ENCODE peak calls at places on chromosome 19, in seven cellular contexts. One of them, this sample, is unnamed.
A peak's percentile ranks its signal among the peaks of the same experiment; 100 is the strongest.

GRCh38 chr19:41702208-41702651 is 6.2 kb upstream of the CEACAM5 start:
- DNase-seq in neural crest cell: no peak
- DNase-seq in NCI-H1092: no peak
- DNase-seq in T-helper 17 cell: no peak
- DNase-seq in H9: no peak
- DNase-seq in EL: peak; percentile 86
- DNase-seq in stimulated activated CD4-positive, alpha-beta T cell treated with anti-CD3 and anti-CD28 coated beads, Interleukin-15, amount 100 ng/mL, for 24 hours: no peak
- DNase-seq in this sample: no peak

GRCh38 chr19:51703655-51704515 is 10.8 kb downstream of the SPACA6 start:
- DNase-seq in NCI-H1092: peak; percentile 60
- DNase-seq in EL: peak; percentile 90
- DNase-seq in H9: peak; percentile 96
- DNase-seq in neural crest cell: peak; percentile 93
- DNase-seq in T-helper 17 cell: peak; percentile 95
- DNase-seq in stimulated activated CD4-positive, alpha-beta T cell treated with anti-CD3 and anti-CD28 coated beads, Interleukin-15, amount 100 ng/mL, for 24 hours: peak; percentile 98
- DNase-seq in this sample: no peak

GRCh38 chr19:40265055-40265762 is 19.9 kb downstream of the AKT2 start:
- DNase-seq in stimulated activated CD4-positive, alpha-beta T cell treated with anti-CD3 and anti-CD28 coated beads, Interleukin-15, amount 100 ng/mL, for 24 hours: no peak
- DNase-seq in T-helper 17 cell: no peak
- DNase-seq in NCI-H1092: no peak
- DNase-seq in H9: no peak
- DNase-seq in neural crest cell: no peak
- DNase-seq in EL: no peak
- DNase-seq in this sample: no peak

GRCh38 chr19:1259873-1260748 is 9.0 kb upstream of the CIRBP start:
- DNase-seq in T-helper 17 cell: peak; percentile 50
- DNase-seq in H9: no peak
- DNase-seq in stimulated activated CD4-positive, alpha-beta T cell treated with anti-CD3 and anti-CD28 coated beads, Interleukin-15, amount 100 ng/mL, for 24 hours: peak; percentile 66
- DNase-seq in NCI-H1092: no peak
- DNase-seq in EL: no peak
- DNase-seq in neural crest cell: no peak
- DNase-seq in this sample: no peak

GRCh38 chr19:46022431-46023310 is at the start of gene PGLYRP1:
- DNase-seq in NCI-H1092: no peak
- DNase-seq in stimulated activated CD4-positive, alpha-beta T cell treated with anti-CD3 and anti-CD28 coated beads, Interleukin-15, amount 100 ng/mL, for 24 hours: no peak
- DNase-seq in T-helper 17 cell: no peak
- DNase-seq in EL: no peak
- DNase-seq in H9: peak; percentile 56
- DNase-seq in neural crest cell: no peak
- DNase-seq in this sample: no peak

GRCh38 chr19:41565384-41565730 is 10.6 kb upstream of the CEACAM21 start:
- DNase-seq in NCI-H1092: no peak
- DNase-seq in EL: no peak
- DNase-seq in H9: no peak
- DNase-seq in T-helper 17 cell: no peak
- DNase-seq in neural crest cell: no peak
- DNase-seq in stimulated activated CD4-positive, alpha-beta T cell treated with anti-CD3 and anti-CD28 coated beads, Interleukin-15, amount 100 ng/mL, for 24 hours: no peak
- DNase-seq in this sample: no peak

GRCh38 chr19:1324792-1325567 is 39.3 kb downstream of the EFNA2 start:
- DNase-seq in stimulated activated CD4-positive, alpha-beta T cell treated with anti-CD3 and anti-CD28 coated beads, Interleukin-15, amount 100 ng/mL, for 24 hours: peak; percentile 54
- DNase-seq in EL: peak; percentile 78
- DNase-seq in H9: no peak
- DNase-seq in neural crest cell: no peak
- DNase-seq in NCI-H1092: peak; percentile 31
- DNase-seq in T-helper 17 cell: no peak
- DNase-seq in this sample: peak; percentile 68

GRCh38 chr19:33436360-33437345 is 63.1 kb downstream of the CEBPG start:
- DNase-seq in neural crest cell: no peak
- DNase-seq in T-helper 17 cell: no peak
- DNase-seq in H9: no peak
- DNase-seq in NCI-H1092: no peak
- DNase-seq in stimulated activated CD4-positive, alpha-beta T cell treated with anti-CD3 and anti-CD28 coated beads, Interleukin-15, amount 100 ng/mL, for 24 hours: no peak
- DNase-seq in EL: no peak
- DNase-seq in this sample: no peak

GRCh38 chr19:1616396-1616795 is 11.1 kb upstream of the UQCR11 start:
- DNase-seq in neural crest cell: no peak
- DNase-seq in H9: no peak
- DNase-seq in T-helper 17 cell: no peak
- DNase-seq in stimulated activated CD4-positive, alpha-beta T cell treated with anti-CD3 and anti-CD28 coated beads, Interleukin-15, amount 100 ng/mL, for 24 hours: no peak
- DNase-seq in EL: peak; percentile 60
- DNase-seq in NCI-H1092: no peak
- DNase-seq in this sample: no peak

GRCh38 chr19:3202346-3202745 is 16.6 kb downstream of the NCLN start:
- DNase-seq in EL: no peak
- DNase-seq in stimulated activated CD4-positive, alpha-beta T cell treated with anti-CD3 and anti-CD28 coated beads, Interleukin-15, amount 100 ng/mL, for 24 hours: no peak
- DNase-seq in H9: no peak
- DNase-seq in neural crest cell: no peak
- DNase-seq in T-helper 17 cell: no peak
- DNase-seq in NCI-H1092: no peak
- DNase-seq in this sample: no peak

GRCh38 chr19:38270587-38271167 is 6.3 kb downstream of the SPINT2 start:
- DNase-seq in stimulated activated CD4-positive, alpha-beta T cell treated with anti-CD3 and anti-CD28 coated beads, Interleukin-15, amount 100 ng/mL, for 24 hours: no peak
- DNase-seq in T-helper 17 cell: no peak
- DNase-seq in NCI-H1092: no peak
- DNase-seq in H9: no peak
- DNase-seq in neural crest cell: no peak
- DNase-seq in EL: peak; percentile 74
- DNase-seq in this sample: no peak

GRCh38 chr19:32404213-32404938 is 1.2 kb upstream of the DPY19L3 start:
- DNase-seq in NCI-H1092: no peak
- DNase-seq in T-helper 17 cell: no peak
- DNase-seq in EL: peak; percentile 3
- DNase-seq in stimulated activated CD4-positive, alpha-beta T cell treated with anti-CD3 and anti-CD28 coated beads, Interleukin-15, amount 100 ng/mL, for 24 hours: no peak
- DNase-seq in H9: peak; percentile 33
- DNase-seq in neural crest cell: no peak
- DNase-seq in this sample: no peak

GRCh38 chr19:33953023-33953422 is 156.4 kb downstream of the KCTD15 start:
- DNase-seq in EL: no peak
- DNase-seq in NCI-H1092: no peak
- DNase-seq in neural crest cell: no peak
- DNase-seq in H9: no peak
- DNase-seq in T-helper 17 cell: no peak
- DNase-seq in stimulated activated CD4-positive, alpha-beta T cell treated with anti-CD3 and anti-CD28 coated beads, Interleukin-15, amount 100 ng/mL, for 24 hours: no peak
- DNase-seq in this sample: no peak

GRCh38 chr19:45467115-45467455 is 711 bp upstream of the FOSB start:
- DNase-seq in neural crest cell: no peak
- DNase-seq in H9: no peak
- DNase-seq in T-helper 17 cell: no peak
- DNase-seq in EL: peak; percentile 25
- DNase-seq in NCI-H1092: no peak
- DNase-seq in stimulated activated CD4-positive, alpha-beta T cell treated with anti-CD3 and anti-CD28 coated beads, Interleukin-15, amount 100 ng/mL, for 24 hours: no peak
- DNase-seq in this sample: no peak

GRCh38 chr19:42281175-42282035 is 12.4 kb downstream of the CIC start:
- DNase-seq in NCI-H1092: peak; percentile 18
- DNase-seq in neural crest cell: peak; percentile 34
- DNase-seq in T-helper 17 cell: no peak
- DNase-seq in EL: peak; percentile 47
- DNase-seq in H9: peak; percentile 71
- DNase-seq in stimulated activated CD4-positive, alpha-beta T cell treated with anti-CD3 and anti-CD28 coated beads, Interleukin-15, amount 100 ng/mL, for 24 hours: peak; percentile 50
- DNase-seq in this sample: no peak

GRCh38 chr19:41409288-41409687 is 11.7 kb downstream of the BCKDHA start:
- DNase-seq in T-helper 17 cell: no peak
- DNase-seq in neural crest cell: no peak
- DNase-seq in EL: peak; percentile 42
- DNase-seq in H9: peak; percentile 37
- DNase-seq in NCI-H1092: no peak
- DNase-seq in stimulated activated CD4-positive, alpha-beta T cell treated with anti-CD3 and anti-CD28 coated beads, Interleukin-15, amount 100 ng/mL, for 24 hours: no peak
- DNase-seq in this sample: peak; percentile 75

GRCh38 chr19:45973564-45974338 is at the start of gene NOVA2:
- DNase-seq in H9: peak; percentile 96
- DNase-seq in stimulated activated CD4-positive, alpha-beta T cell treated with anti-CD3 and anti-CD28 coated beads, Interleukin-15, amount 100 ng/mL, for 24 hours: peak; percentile 68
- DNase-seq in EL: peak; percentile 39
- DNase-seq in NCI-H1092: peak; percentile 56
- DNase-seq in neural crest cell: peak; percentile 89
- DNase-seq in T-helper 17 cell: no peak
- DNase-seq in this sample: peak; percentile 59

GRCh38 chr19:8368136-8368535 is 4.2 kb downstream of the ANGPTL4 start:
- DNase-seq in H9: no peak
- DNase-seq in T-helper 17 cell: no peak
- DNase-seq in stimulated activated CD4-positive, alpha-beta T cell treated with anti-CD3 and anti-CD28 coated beads, Interleukin-15, amount 100 ng/mL, for 24 hours: no peak
- DNase-seq in NCI-H1092: no peak
- DNase-seq in neural crest cell: no peak
- DNase-seq in EL: no peak
- DNase-seq in this sample: no peak

GRCh38 chr19:56217039-56217949 is 15.2 kb downstream of the ZSCAN5C start:
- DNase-seq in stimulated activated CD4-positive, alpha-beta T cell treated with anti-CD3 and anti-CD28 coated beads, Interleukin-15, amount 100 ng/mL, for 24 hours: peak; percentile 3
- DNase-seq in T-helper 17 cell: no peak
- DNase-seq in NCI-H1092: no peak
- DNase-seq in EL: peak; percentile 35
- DNase-seq in neural crest cell: no peak
- DNase-seq in H9: peak; percentile 69
- DNase-seq in this sample: no peak

GRCh38 chr19:28424041-28424440 is 788.9 kb downstream of the UQCRFS1 start:
- DNase-seq in stimulated activated CD4-positive, alpha-beta T cell treated with anti-CD3 and anti-CD28 coated beads, Interleukin-15, amount 100 ng/mL, for 24 hours: no peak
- DNase-seq in neural crest cell: no peak
- DNase-seq in EL: no peak
- DNase-seq in T-helper 17 cell: no peak
- DNase-seq in NCI-H1092: no peak
- DNase-seq in H9: peak; percentile 82
- DNase-seq in this sample: no peak

GRCh38 chr19:44737238-44738160 is 11.0 kb upstream of the BCL3 start:
- DNase-seq in EL: no peak
- DNase-seq in stimulated activated CD4-positive, alpha-beta T cell treated with anti-CD3 and anti-CD28 coated beads, Interleukin-15, amount 100 ng/mL, for 24 hours: no peak
- DNase-seq in neural crest cell: no peak
- DNase-seq in H9: peak; percentile 33
- DNase-seq in T-helper 17 cell: no peak
- DNase-seq in NCI-H1092: no peak
- DNase-seq in this sample: no peak

GRCh38 chr19:54449701-54450069 is 686 bp downstream of the LENG8 start:
- DNase-seq in EL: no peak
- DNase-seq in T-helper 17 cell: no peak
- DNase-seq in neural crest cell: no peak
- DNase-seq in stimulated activated CD4-positive, alpha-beta T cell treated with anti-CD3 and anti-CD28 coated beads, Interleukin-15, amount 100 ng/mL, for 24 hours: no peak
- DNase-seq in NCI-H1092: no peak
- DNase-seq in H9: no peak
- DNase-seq in this sample: no peak

GRCh38 chr19:46350758-46351159 is 3.9 kb downstream of the PPP5C start:
- DNase-seq in EL: no peak
- DNase-seq in stimulated activated CD4-positive, alpha-beta T cell treated with anti-CD3 and anti-CD28 coated beads, Interleukin-15, amount 100 ng/mL, for 24 hours: peak; percentile 55
- DNase-seq in neural crest cell: no peak
- DNase-seq in NCI-H1092: no peak
- DNase-seq in H9: no peak
- DNase-seq in T-helper 17 cell: no peak
- DNase-seq in this sample: no peak

GRCh38 chr19:10402441-10403038 is 802 bp downstream of the CDC37 start:
- DNase-seq in stimulated activated CD4-positive, alpha-beta T cell treated with anti-CD3 and anti-CD28 coated beads, Interleukin-15, amount 100 ng/mL, for 24 hours: peak; percentile 54
- DNase-seq in H9: no peak
- DNase-seq in EL: peak; percentile 77
- DNase-seq in NCI-H1092: no peak
- DNase-seq in T-helper 17 cell: no peak
- DNase-seq in neural crest cell: no peak
- DNase-seq in this sample: no peak

GRCh38 chr19:46860846-46861690 is at the start of gene ARHGAP35:
- DNase-seq in stimulated activated CD4-positive, alpha-beta T cell treated with anti-CD3 and anti-CD28 coated beads, Interleukin-15, amount 100 ng/mL, for 24 hours: peak; percentile 33
- DNase-seq in neural crest cell: peak; percentile 59
- DNase-seq in NCI-H1092: no peak
- DNase-seq in EL: no peak
- DNase-seq in H9: peak; percentile 82
- DNase-seq in T-helper 17 cell: peak; percentile 79
- DNase-seq in this sample: peak; percentile 82

GRCh38 chr19:33580026-33580644 is 41.6 kb upstream of the CHST8 start:
- DNase-seq in NCI-H1092: peak; percentile 46
- DNase-seq in stimulated activated CD4-positive, alpha-beta T cell treated with anti-CD3 and anti-CD28 coated beads, Interleukin-15, amount 100 ng/mL, for 24 hours: no peak
- DNase-seq in H9: no peak
- DNase-seq in neural crest cell: no peak
- DNase-seq in EL: no peak
- DNase-seq in T-helper 17 cell: no peak
- DNase-seq in this sample: peak; percentile 44

GRCh38 chr19:51480590-51480989 is 2.3 kb downstream of the CEACAM18 start:
- DNase-seq in NCI-H1092: no peak
- DNase-seq in H9: peak; percentile 38
- DNase-seq in EL: peak; percentile 7
- DNase-seq in stimulated activated CD4-positive, alpha-beta T cell treated with anti-CD3 and anti-CD28 coated beads, Interleukin-15, amount 100 ng/mL, for 24 hours: peak; percentile 47
- DNase-seq in neural crest cell: peak; percentile 50
- DNase-seq in T-helper 17 cell: no peak
- DNase-seq in this sample: peak; percentile 22

GRCh38 chr19:800360-801029 is 3.2 kb downstream of the PTBP1 start:
- DNase-seq in H9: no peak
- DNase-seq in stimulated activated CD4-positive, alpha-beta T cell treated with anti-CD3 and anti-CD28 coated beads, Interleukin-15, amount 100 ng/mL, for 24 hours: no peak
- DNase-seq in T-helper 17 cell: no peak
- DNase-seq in EL: no peak
- DNase-seq in neural crest cell: no peak
- DNase-seq in NCI-H1092: no peak
- DNase-seq in this sample: no peak

GRCh38 chr19:55635856-55636440 is 4.9 kb upstream of the ZNF580 start:
- DNase-seq in H9: no peak
- DNase-seq in EL: no peak
- DNase-seq in stimulated activated CD4-positive, alpha-beta T cell treated with anti-CD3 and anti-CD28 coated beads, Interleukin-15, amount 100 ng/mL, for 24 hours: no peak
- DNase-seq in NCI-H1092: no peak
- DNase-seq in T-helper 17 cell: no peak
- DNase-seq in neural crest cell: no peak
- DNase-seq in this sample: no peak

GRCh38 chr19:29491491-29491890 is 34.3 kb upstream of the VSTM2B start:
- DNase-seq in H9: no peak
- DNase-seq in stimulated activated CD4-positive, alpha-beta T cell treated with anti-CD3 and anti-CD28 coated beads, Interleukin-15, amount 100 ng/mL, for 24 hours: no peak
- DNase-seq in EL: no peak
- DNase-seq in NCI-H1092: no peak
- DNase-seq in T-helper 17 cell: no peak
- DNase-seq in neural crest cell: no peak
- DNase-seq in this sample: no peak

GRCh38 chr19:5990289-5990797 is 12.4 kb upstream of the RANBP3 start:
- DNase-seq in stimulated activated CD4-positive, alpha-beta T cell treated with anti-CD3 and anti-CD28 coated beads, Interleukin-15, amount 100 ng/mL, for 24 hours: no peak
- DNase-seq in EL: no peak
- DNase-seq in T-helper 17 cell: no peak
- DNase-seq in H9: peak; percentile 84
- DNase-seq in neural crest cell: peak; percentile 6
- DNase-seq in NCI-H1092: no peak
- DNase-seq in this sample: no peak

GRCh38 chr19:18097993-18098890 is 664 bp downstream of the MAST3 start:
- DNase-seq in EL: no peak
- DNase-seq in NCI-H1092: no peak
- DNase-seq in stimulated activated CD4-positive, alpha-beta T cell treated with anti-CD3 and anti-CD28 coated beads, Interleukin-15, amount 100 ng/mL, for 24 hours: no peak
- DNase-seq in H9: no peak
- DNase-seq in neural crest cell: no peak
- DNase-seq in T-helper 17 cell: no peak
- DNase-seq in this sample: no peak

This sample was measured in HuH-7.